ENCODE peak calls at places on chromosomes 6 and 20, in seven cellular contexts. One of them, this sample, is unnamed.

GRCh38 chr6:28137458-28138020 is 4.1 kb upstream of the ZKSCAN8 start:
- DNase-seq in AG04450: no peak
- DNase-seq in RWPE2: no peak
- DNase-seq in neuronal stem cell: no peak
- DNase-seq in right cardiac atrium: no peak
- DNase-seq in pancreas: no peak
- DNase-seq in cardiac muscle cell: peak; percentile 30
- DNase-seq in this sample: no peak

GRCh38 chr20:18705490-18705889 is 108.1 kb upstream of the SCP2D1 start:
- DNase-seq in neuronal stem cell: no peak
- DNase-seq in right cardiac atrium: no peak
- DNase-seq in cardiac muscle cell: peak; percentile 56
- DNase-seq in pancreas: no peak
- DNase-seq in AG04450: peak; percentile 83
- DNase-seq in RWPE2: no peak
- DNase-seq in this sample: no peak

GRCh38 chr6:158627168-158627939 is 17.2 kb downstream of the DYNLT1 start:
- DNase-seq in AG04450: no peak
- DNase-seq in cardiac muscle cell: no peak
- DNase-seq in right cardiac atrium: no peak
- DNase-seq in neuronal stem cell: no peak
- DNase-seq in pancreas: no peak
- DNase-seq in RWPE2: peak; percentile 37
- DNase-seq in this sample: no peak

GRCh38 chr6:38915205-38915925 is 133.2 kb upstream of the GLP1R start:
- DNase-seq in pancreas: no peak
- DNase-seq in neuronal stem cell: no peak
- DNase-seq in RWPE2: no peak
- DNase-seq in AG04450: no peak
- DNase-seq in right cardiac atrium: no peak
- DNase-seq in cardiac muscle cell: no peak
- DNase-seq in this sample: no peak

GRCh38 chr20:9214676-9215075 is 145.8 kb downstream of the PLCB4 start:
- DNase-seq in RWPE2: no peak
- DNase-seq in pancreas: no peak
- DNase-seq in AG04450: peak; percentile 84
- DNase-seq in cardiac muscle cell: peak; percentile 97
- DNase-seq in neuronal stem cell: no peak
- DNase-seq in right cardiac atrium: no peak
- DNase-seq in this sample: no peak

GRCh38 chr6:33453361-33454008 is 891 bp upstream of the ZBTB9 start:
- DNase-seq in neuronal stem cell: no peak
- DNase-seq in RWPE2: no peak
- DNase-seq in cardiac muscle cell: no peak
- DNase-seq in right cardiac atrium: no peak
- DNase-seq in pancreas: no peak
- DNase-seq in AG04450: no peak
- DNase-seq in this sample: no peak

GRCh38 chr6:123022980-123023379 is 26.9 kb downstream of the CLVS2 start:
- DNase-seq in pancreas: no peak
- DNase-seq in right cardiac atrium: no peak
- DNase-seq in RWPE2: no peak
- DNase-seq in neuronal stem cell: peak; percentile 11
- DNase-seq in AG04450: no peak
- DNase-seq in cardiac muscle cell: no peak
- DNase-seq in this sample: no peak

GRCh38 chr6:14120556-14120955 is 3.0 kb downstream of the CD83 start:
- DNase-seq in RWPE2: no peak
- DNase-seq in pancreas: no peak
- DNase-seq in neuronal stem cell: no peak
- DNase-seq in right cardiac atrium: no peak
- DNase-seq in AG04450: no peak
- DNase-seq in cardiac muscle cell: no peak
- DNase-seq in this sample: no peak

GRCh38 chr6:111723412-111723970 is 117.8 kb upstream of the TRAF3IP2 start:
- DNase-seq in RWPE2: no peak
- DNase-seq in AG04450: no peak
- DNase-seq in pancreas: no peak
- DNase-seq in cardiac muscle cell: no peak
- DNase-seq in right cardiac atrium: no peak
- DNase-seq in neuronal stem cell: no peak
- DNase-seq in this sample: no peak

GRCh38 chr6:28922004-28922840 is 1.6 kb downstream of the TRIM27 start:
- DNase-seq in neuronal stem cell: no peak
- DNase-seq in cardiac muscle cell: peak; percentile 60
- DNase-seq in AG04450: no peak
- DNase-seq in RWPE2: no peak
- DNase-seq in right cardiac atrium: no peak
- DNase-seq in pancreas: no peak
- DNase-seq in this sample: no peak

GRCh38 chr6:116371384-116372209 is 850 bp downstream of the DSE start:
- DNase-seq in cardiac muscle cell: peak; percentile 92
- DNase-seq in AG04450: peak; percentile 81
- DNase-seq in right cardiac atrium: peak; percentile 83
- DNase-seq in pancreas: peak; percentile 73
- DNase-seq in neuronal stem cell: peak; percentile 71
- DNase-seq in RWPE2: peak; percentile 93
- DNase-seq in this sample: peak; percentile 76

GRCh38 chr20:32893878-32894483 is 35.3 kb downstream of the EFCAB8 start:
- DNase-seq in cardiac muscle cell: peak; percentile 31
- DNase-seq in right cardiac atrium: no peak
- DNase-seq in pancreas: no peak
- DNase-seq in RWPE2: peak; percentile 78
- DNase-seq in neuronal stem cell: peak; percentile 8
- DNase-seq in AG04450: no peak
- DNase-seq in this sample: no peak

GRCh38 chr6:148831064-148831463 is 84.2 kb downstream of the UST start:
- DNase-seq in right cardiac atrium: no peak
- DNase-seq in RWPE2: no peak
- DNase-seq in neuronal stem cell: no peak
- DNase-seq in AG04450: no peak
- DNase-seq in cardiac muscle cell: no peak
- DNase-seq in pancreas: no peak
- DNase-seq in this sample: no peak

GRCh38 chr6:14365393-14365792 is 247.8 kb downstream of the CD83 start:
- DNase-seq in RWPE2: no peak
- DNase-seq in right cardiac atrium: no peak
- DNase-seq in pancreas: no peak
- DNase-seq in AG04450: peak; percentile 26
- DNase-seq in neuronal stem cell: no peak
- DNase-seq in cardiac muscle cell: peak; percentile 5
- DNase-seq in this sample: no peak

GRCh38 chr6:106866875-106867658 is 107.5 kb downstream of the CD24 start:
- DNase-seq in cardiac muscle cell: no peak
- DNase-seq in neuronal stem cell: no peak
- DNase-seq in RWPE2: no peak
- DNase-seq in right cardiac atrium: no peak
- DNase-seq in AG04450: no peak
- DNase-seq in pancreas: peak; percentile 35
- DNase-seq in this sample: no peak

GRCh38 chr20:48722002-48722731 is 105.6 kb downstream of the PREX1 start:
- DNase-seq in cardiac muscle cell: peak; percentile 92
- DNase-seq in pancreas: no peak
- DNase-seq in right cardiac atrium: no peak
- DNase-seq in neuronal stem cell: no peak
- DNase-seq in AG04450: no peak
- DNase-seq in RWPE2: no peak
- DNase-seq in this sample: no peak

GRCh38 chr6:75345413-75345812 is 60.8 kb upstream of the TMEM30A start:
- DNase-seq in neuronal stem cell: no peak
- DNase-seq in RWPE2: no peak
- DNase-seq in AG04450: no peak
- DNase-seq in cardiac muscle cell: no peak
- DNase-seq in pancreas: no peak
- DNase-seq in right cardiac atrium: no peak
- DNase-seq in this sample: no peak

GRCh38 chr6:169997930-169998218 is 246.5 kb downstream of the ERMARD start:
- DNase-seq in cardiac muscle cell: no peak
- DNase-seq in AG04450: no peak
- DNase-seq in right cardiac atrium: no peak
- DNase-seq in neuronal stem cell: no peak
- DNase-seq in RWPE2: peak; percentile 31
- DNase-seq in pancreas: no peak
- DNase-seq in this sample: no peak

GRCh38 chr6:169997187-169997929 is 245.9 kb downstream of the ERMARD start:
- DNase-seq in pancreas: no peak
- DNase-seq in RWPE2: no peak
- DNase-seq in right cardiac atrium: no peak
- DNase-seq in cardiac muscle cell: no peak
- DNase-seq in AG04450: no peak
- DNase-seq in neuronal stem cell: no peak
- DNase-seq in this sample: no peak

GRCh38 chr6:170000071-170000843 is 248.8 kb downstream of the ERMARD start:
- DNase-seq in neuronal stem cell: no peak
- DNase-seq in pancreas: no peak
- DNase-seq in RWPE2: no peak
- DNase-seq in AG04450: no peak
- DNase-seq in cardiac muscle cell: no peak
- DNase-seq in right cardiac atrium: no peak
- DNase-seq in this sample: no peak

GRCh38 chr6:169999367-169999766 is 247.9 kb downstream of the ERMARD start:
- DNase-seq in AG04450: no peak
- DNase-seq in right cardiac atrium: no peak
- DNase-seq in RWPE2: peak; percentile 4
- DNase-seq in cardiac muscle cell: no peak
- DNase-seq in pancreas: no peak
- DNase-seq in neuronal stem cell: no peak
- DNase-seq in this sample: no peak

DNA sequence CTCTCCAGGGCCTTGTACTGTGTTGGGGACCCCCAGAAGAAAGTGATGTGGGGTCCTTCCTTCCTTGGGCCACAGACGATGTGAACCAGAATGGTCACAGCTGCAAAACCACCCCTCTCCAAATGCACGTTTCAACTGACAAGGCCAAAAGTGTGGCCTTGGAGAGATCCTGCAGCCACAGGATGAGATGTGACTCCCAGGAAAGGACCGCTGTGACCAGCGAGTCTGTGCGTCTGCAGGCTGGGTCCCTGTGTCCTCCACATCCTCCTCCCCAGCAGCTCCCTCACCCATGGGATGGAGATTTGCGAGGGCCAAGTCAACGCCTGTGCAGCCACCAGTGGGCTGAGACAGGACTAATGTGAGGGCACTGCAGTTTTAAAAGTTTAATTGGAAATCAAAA is 247.0 kb downstream of the ERMARD start:
- DNase-seq in AG04450: no peak
- DNase-seq in neuronal stem cell: no peak
- DNase-seq in right cardiac atrium: no peak
- DNase-seq in RWPE2: peak; percentile 24
- DNase-seq in cardiac muscle cell: no peak
- DNase-seq in pancreas: no peak
- DNase-seq in this sample: no peak
- H3K9me3 ChIP-seq in AG04450: peaks cover 51% of the 10 kb centered on the region
- H3K9me3 ChIP-seq in neuronal stem cell: peaks cover 6% of the 10 kb centered on the region
- H3K9me3 ChIP-seq in right cardiac atrium: no peaks in the 10 kb centered on the region
- H3K9me3 ChIP-seq in RWPE2: peaks cover 4% of the 10 kb centered on the region
- H3K9me3 ChIP-seq in cardiac muscle cell: no peaks in the 10 kb centered on the region
- H3K9me3 ChIP-seq in pancreas: no peaks in the 10 kb centered on the region
- H3K9me3 ChIP-seq in this sample: no peaks in the 10 kb centered on the region

DNA sequence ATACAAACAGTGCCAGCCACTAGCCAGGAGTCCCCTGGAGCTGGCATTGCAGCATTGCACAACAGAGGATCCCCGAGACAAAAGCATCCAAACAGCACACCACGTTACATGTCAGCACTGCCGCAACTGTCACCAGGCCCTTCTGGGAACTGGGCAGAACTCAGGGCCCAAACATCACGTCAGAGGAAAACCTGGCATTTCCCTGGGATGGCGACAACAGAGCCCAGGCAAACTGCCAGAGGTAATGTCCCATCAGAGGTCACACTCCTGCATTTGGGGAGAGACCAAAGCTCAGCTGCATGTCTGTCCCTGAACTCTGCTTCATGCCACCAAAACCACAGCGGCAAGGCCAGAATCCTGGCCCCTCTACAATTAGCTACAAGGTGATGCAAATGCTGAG is 36.3 kb downstream of the PPP1R3G start:
- DNase-seq in pancreas: no peak
- DNase-seq in neuronal stem cell: no peak
- DNase-seq in cardiac muscle cell: no peak
- DNase-seq in AG04450: no peak
- DNase-seq in right cardiac atrium: peak; percentile 50
- DNase-seq in RWPE2: no peak
- DNase-seq in this sample: peak; percentile 67
- H3K9me3 ChIP-seq in pancreas: no peaks in the 10 kb centered on the region
- H3K9me3 ChIP-seq in neuronal stem cell: no peaks in the 10 kb centered on the region
- H3K9me3 ChIP-seq in cardiac muscle cell: no peaks in the 10 kb centered on the region
- H3K9me3 ChIP-seq in AG04450: peaks cover 6% of the 10 kb centered on the region
- H3K9me3 ChIP-seq in right cardiac atrium: no peaks in the 10 kb centered on the region
- H3K9me3 ChIP-seq in RWPE2: no peaks in the 10 kb centered on the region
- H3K9me3 ChIP-seq in this sample: no peaks in the 10 kb centered on the region

DNA sequence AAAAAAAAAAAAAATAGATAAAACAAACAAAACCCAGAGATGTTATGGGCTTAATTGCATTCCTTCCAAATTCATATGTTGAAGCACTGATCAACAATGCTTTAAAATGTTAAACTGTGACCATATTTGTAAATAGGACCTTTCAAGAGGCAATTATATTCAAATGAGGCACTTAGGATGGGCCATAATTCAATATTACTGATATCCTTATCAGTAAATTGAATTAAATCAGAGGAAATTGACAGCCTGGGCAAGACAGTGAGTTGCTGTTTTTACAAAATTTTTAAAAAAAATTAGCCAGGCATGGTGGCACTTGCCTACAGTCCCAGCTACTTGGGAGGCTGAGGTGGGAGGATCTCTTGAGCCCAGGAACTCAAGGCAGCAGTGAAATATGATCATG is 364.1 kb downstream of the GJA1 start:
- DNase-seq in RWPE2: no peak
- DNase-seq in pancreas: no peak
- DNase-seq in right cardiac atrium: no peak
- DNase-seq in neuronal stem cell: no peak
- DNase-seq in cardiac muscle cell: no peak
- DNase-seq in AG04450: no peak
- DNase-seq in this sample: no peak
- H3K9me3 ChIP-seq in RWPE2: no peaks in the 10 kb centered on the region
- H3K9me3 ChIP-seq in pancreas: no peaks in the 10 kb centered on the region
- H3K9me3 ChIP-seq in right cardiac atrium: no peaks in the 10 kb centered on the region
- H3K9me3 ChIP-seq in neuronal stem cell: peaks cover 18% of the 10 kb centered on the region
- H3K9me3 ChIP-seq in cardiac muscle cell: no peaks in the 10 kb centered on the region
- H3K9me3 ChIP-seq in AG04450: peaks cover 8% of the 10 kb centered on the region
- H3K9me3 ChIP-seq in this sample: peaks cover 27% of the 10 kb centered on the region

GRCh38 chr6:170022827-170023619 is 267.9 kb downstream of the DLL1 start:
- DNase-seq in cardiac muscle cell: no peak
- DNase-seq in neuronal stem cell: no peak
- DNase-seq in right cardiac atrium: peak; percentile 54
- DNase-seq in RWPE2: no peak
- DNase-seq in pancreas: no peak
- DNase-seq in AG04450: no peak
- DNase-seq in this sample: no peak

GRCh38 chr6:170023620-170024521 is 267.0 kb downstream of the DLL1 start:
- DNase-seq in right cardiac atrium: no peak
- DNase-seq in cardiac muscle cell: no peak
- DNase-seq in neuronal stem cell: no peak
- DNase-seq in RWPE2: no peak
- DNase-seq in pancreas: no peak
- DNase-seq in AG04450: no peak
- DNase-seq in this sample: peak; percentile 40

GRCh38 chr6:170026272-170027110 is 264.4 kb downstream of the DLL1 start:
- DNase-seq in RWPE2: peak; percentile 98
- DNase-seq in AG04450: no peak
- DNase-seq in right cardiac atrium: no peak
- DNase-seq in pancreas: peak; percentile 94
- DNase-seq in neuronal stem cell: no peak
- DNase-seq in cardiac muscle cell: no peak
- DNase-seq in this sample: no peak

GRCh38 chr6:170025341-170026271 is 265.3 kb downstream of the DLL1 start:
- DNase-seq in pancreas: no peak
- DNase-seq in right cardiac atrium: no peak
- DNase-seq in RWPE2: peak; percentile 19
- DNase-seq in cardiac muscle cell: no peak
- DNase-seq in AG04450: no peak
- DNase-seq in neuronal stem cell: no peak
- DNase-seq in this sample: no peak

GRCh38 chr6:170024940-170025339 is 265.9 kb downstream of the DLL1 start:
- DNase-seq in cardiac muscle cell: peak; percentile 91
- DNase-seq in right cardiac atrium: peak; percentile 57
- DNase-seq in RWPE2: no peak
- DNase-seq in neuronal stem cell: no peak
- DNase-seq in pancreas: no peak
- DNase-seq in AG04450: peak; percentile 4
- DNase-seq in this sample: no peak
- H3K9me3 ChIP-seq in cardiac muscle cell: no peaks in the 10 kb centered on the region
- H3K9me3 ChIP-seq in right cardiac atrium: no peaks in the 10 kb centered on the region
- H3K9me3 ChIP-seq in RWPE2: no peaks in the 10 kb centered on the region
- H3K9me3 ChIP-seq in neuronal stem cell: no peaks in the 10 kb centered on the region
- H3K9me3 ChIP-seq in pancreas: no peaks in the 10 kb centered on the region
- H3K9me3 ChIP-seq in AG04450: peaks cover 83% of the 10 kb centered on the region
- H3K9me3 ChIP-seq in this sample: no peaks in the 10 kb centered on the region